ENCODE peak calls at places on chromosome 9, in seven cellular contexts. W, D, C, X, I, E and H are unnamed samples.

GRCh38 chr9:17802249-17802857 is 223.5 kb downstream of the SH3GL2 start:
- DNase-seq in W (no peak), D (peak), C (peak), X (no peak), I (no peak), E (no peak), H (peak)

GRCh38 chr9:138100711-138101349 is 223.2 kb downstream of the CACNA1B start:
- DNase-seq in W (no peak), D (no peak), C (peak), X (no peak), I (peak), E (no peak), H (no peak)

GRCh38 chr9:124216474-124217176 is 41.1 kb upstream of the NEK6 start:
- DNase-seq in W (peak), D (no peak), C (peak), X (no peak), I (no peak), E (no peak), H (no peak)

GRCh38 chr9:98404157-98404695 is 148.8 kb upstream of the TBC1D2 start:
- DNase-seq in W (no peak), D (no peak), C (no peak), X (no peak), I (no peak), E (no peak), H (no peak)

GRCh38 chr9:17725399-17726010 is 146.6 kb downstream of the SH3GL2 start:
- DNase-seq in W (no peak), D (no peak), C (no peak), X (no peak), I (no peak), E (no peak), H (no peak)

GRCh38 chr9:29416204-29416603 is 1842.9 kb upstream of the C9orf72 start:
- DNase-seq in W (no peak), D (no peak), C (no peak), X (no peak), I (no peak), E (no peak), H (no peak)

GRCh38 chr9:137269231-137269772 is 8.2 kb upstream of the TOR4A start:
- DNase-seq in W (peak), D (peak), C (no peak), X (no peak), I (no peak), E (no peak), H (peak)

GRCh38 chr9:104810421-104811339 is 46.8 kb downstream of the NIPSNAP3B start:
- DNase-seq in W (peak), D (peak), C (no peak), X (no peak), I (no peak), E (no peak), H (no peak)

GRCh38 chr9:96587295-96587694 is 32.3 kb downstream of the CDC14B start:
- DNase-seq in W (no peak), D (no peak), C (no peak), X (no peak), I (no peak), E (no peak), H (no peak)
- H3K4me3 ChIP-seq in W (no peak), D (no peak), C (no peak), X (no peak), I (no peak), E (no peak), H (no peak)

DNA sequence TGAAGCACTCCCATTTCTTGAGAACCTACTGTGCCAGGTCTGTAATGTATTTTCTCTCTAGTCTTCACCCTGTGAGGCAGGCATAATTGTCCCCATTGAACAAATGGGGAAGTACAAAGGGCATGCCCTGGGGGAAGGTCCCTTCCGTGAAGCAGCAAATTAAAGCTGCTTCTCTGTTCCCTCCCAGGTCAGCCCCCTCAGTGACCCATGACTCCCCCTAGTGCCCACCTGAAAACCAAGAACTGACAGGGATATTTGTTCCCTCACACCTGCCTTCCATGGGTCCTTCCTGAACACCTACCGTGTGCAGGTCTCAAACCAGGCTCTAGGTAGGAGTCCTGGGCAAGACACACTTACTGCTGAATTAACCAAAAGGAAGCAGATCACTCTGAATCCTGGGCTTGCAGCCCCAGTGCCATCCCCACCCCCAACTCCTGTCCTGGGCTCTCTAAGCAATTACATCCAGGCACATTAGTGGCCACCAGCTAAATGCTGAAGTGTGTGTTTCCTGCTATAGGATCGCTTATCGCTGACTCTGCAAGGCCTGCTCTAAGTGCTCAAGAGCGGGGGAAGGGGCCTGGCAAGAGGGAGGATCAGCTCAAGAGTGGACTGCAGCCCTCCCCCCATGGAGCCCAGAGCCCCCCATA is 254.8 kb downstream of the CDK5RAP2 start:
- DNase-seq in W (no peak), D (no peak), C (peak), X (peak), I (no peak), E (no peak), H (no peak)
- TF ChIP-seq CTCF in W (no peak), D (no peak), C (peak), X (no peak), I (no peak), E (no peak), H (no peak)

GRCh38 chr9:77975023-77975422 is 56.6 kb downstream of the GNAQ start:
- DNase-seq in W (no peak), D (no peak), C (no peak), X (no peak), I (no peak), E (no peak), H (no peak)

GRCh38 chr9:77980622-77981021 is 51.0 kb downstream of the GNAQ start:
- DNase-seq in W (no peak), D (peak), C (no peak), X (no peak), I (no peak), E (no peak), H (no peak)

GRCh38 chr9:77978086-77978781 is 53.4 kb downstream of the GNAQ start:
- DNase-seq in W (no peak), D (no peak), C (peak), X (no peak), I (no peak), E (no peak), H (no peak)

GRCh38 chr9:77974414-77974813 is 57.2 kb downstream of the GNAQ start:
- DNase-seq in W (no peak), D (no peak), C (no peak), X (no peak), I (no peak), E (no peak), H (no peak)

DNA sequence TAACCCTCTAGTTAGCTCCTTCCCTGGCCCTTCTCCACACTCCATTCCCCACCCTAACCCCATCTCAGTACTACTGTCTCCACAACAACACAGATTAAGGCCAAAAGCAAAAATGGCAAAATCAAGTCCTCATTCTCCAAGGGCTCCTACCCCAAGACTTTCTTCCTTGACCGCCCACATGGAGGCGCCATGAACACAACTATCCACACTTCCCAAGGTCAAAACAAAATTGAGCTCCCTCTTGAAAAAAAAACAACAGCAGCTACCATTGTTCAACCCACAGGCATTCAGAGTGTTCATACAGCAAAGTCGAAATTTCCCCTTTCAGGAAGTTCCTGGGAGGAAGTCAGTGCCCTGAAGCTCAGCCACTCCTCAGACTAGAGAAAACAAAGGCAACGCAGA is 54.4 kb downstream of the GNAQ start:
- DNase-seq in W (peak), D (peak), C (peak), X (peak), I (no peak), E (peak), H (no peak)
- H3K4me3 ChIP-seq in W (no peak), D (no peak), C (no peak), X (no peak), I (no peak), E (no peak), H (no peak)

DNA sequence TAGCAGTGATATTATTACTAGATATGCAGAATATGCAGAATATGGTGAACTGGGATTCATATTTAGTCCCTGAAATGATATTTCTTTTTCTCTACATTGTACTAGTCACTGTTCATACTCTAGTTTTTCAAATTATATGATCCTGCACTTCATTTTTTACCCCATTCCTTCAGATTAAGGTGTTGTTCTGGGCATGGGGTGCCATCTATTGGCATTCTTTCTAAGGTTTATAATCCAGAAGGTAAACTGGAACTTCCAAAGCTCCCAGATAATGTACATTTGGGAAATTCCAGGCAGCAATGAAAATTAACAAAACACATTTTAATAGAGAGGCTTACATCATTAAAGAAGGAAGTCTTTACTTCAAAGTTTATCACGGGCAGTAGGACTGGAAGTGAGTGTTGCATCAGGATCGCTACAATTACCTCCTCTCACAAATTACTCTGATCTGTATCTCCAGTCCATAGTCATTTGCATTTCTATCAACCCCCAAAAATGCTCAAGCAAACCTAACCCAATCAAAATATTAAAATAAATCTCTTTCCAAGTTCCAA is 12.5 kb downstream of the RFX3 start:
- DNase-seq in W (no peak), D (no peak), C (peak), X (no peak), I (no peak), E (no peak), H (no peak)
- TF ChIP-seq CTCF in W (no peak), D (peak), C (no peak), X (no peak), I (no peak), E (no peak), H (no peak)

GRCh38 chr9:70045452-70045851 is 1.8 kb downstream of the MAMDC2 start:
- DNase-seq in W (no peak), D (no peak), C (no peak), X (no peak), I (no peak), E (no peak), H (no peak)

GRCh38 chr9:70049236-70049635 is 5.6 kb downstream of the MAMDC2 start:
- DNase-seq in W (peak), D (peak), C (no peak), X (no peak), I (peak), E (no peak), H (no peak)

GRCh38 chr9:70044450-70045307 is 1.0 kb downstream of the MAMDC2 start:
- DNase-seq in W (no peak), D (peak), C (no peak), X (peak), I (no peak), E (no peak), H (no peak)

GRCh38 chr9:70043689-70044449 is at the start of gene MAMDC2:
- DNase-seq in W (peak), D (peak), C (no peak), X (peak), I (peak), E (no peak), H (no peak)

GRCh38 chr9:70046274-70047070 is 2.8 kb downstream of the MAMDC2 start:
- DNase-seq in W (no peak), D (peak), C (no peak), X (no peak), I (no peak), E (no peak), H (no peak)
- H3K4me3 ChIP-seq in W (no peak), D (no peak), C (no peak), X (no peak), I (peak), E (no peak), H (no peak)

GRCh38 chr9:80285325-80285724 is 713.6 kb downstream of the TLE4 start:
- DNase-seq in W (no peak), D (peak), C (peak), X (peak), I (no peak), E (no peak), H (no peak)
- TF ChIP-seq CTCF in W (peak), D (peak), C (no peak), X (peak), I (no peak), E (no peak), H (no peak)

GRCh38 chr9:129597355-129598088 is 23.4 kb downstream of the C9orf50 start:
- DNase-seq in W (peak), D (peak), C (no peak), X (peak), I (no peak), E (peak), H (no peak)
- H3K4me3 ChIP-seq in W (peak), D (peak), C (no peak), X (peak), I (peak), E (peak), H (peak)

GRCh38 chr9:35162605-35163315 is 951 bp downstream of the UNC13B start:
- DNase-seq in W (no peak), D (no peak), C (no peak), X (no peak), I (no peak), E (no peak), H (no peak)

GRCh38 chr9:35158501-35159280 is 3.1 kb upstream of the UNC13B start:
- DNase-seq in W (no peak), D (no peak), C (no peak), X (no peak), I (no peak), E (no peak), H (no peak)

GRCh38 chr9:35163413-35163812 is 1.6 kb downstream of the UNC13B start:
- DNase-seq in W (no peak), D (no peak), C (no peak), X (no peak), I (no peak), E (no peak), H (no peak)

GRCh38 chr9:35164711-35165110 is 2.9 kb downstream of the UNC13B start:
- DNase-seq in W (no peak), D (peak), C (peak), X (no peak), I (no peak), E (no peak), H (no peak)

GRCh38 chr9:35161713-35162604 is at the start of gene UNC13B:
- DNase-seq in W (peak), D (peak), C (peak), X (peak), I (peak), E (peak), H (peak)
- TF ChIP-seq CTCF in W (peak), D (peak), C (no peak), X (peak), I (no peak), E (no peak), H (no peak)

DNA sequence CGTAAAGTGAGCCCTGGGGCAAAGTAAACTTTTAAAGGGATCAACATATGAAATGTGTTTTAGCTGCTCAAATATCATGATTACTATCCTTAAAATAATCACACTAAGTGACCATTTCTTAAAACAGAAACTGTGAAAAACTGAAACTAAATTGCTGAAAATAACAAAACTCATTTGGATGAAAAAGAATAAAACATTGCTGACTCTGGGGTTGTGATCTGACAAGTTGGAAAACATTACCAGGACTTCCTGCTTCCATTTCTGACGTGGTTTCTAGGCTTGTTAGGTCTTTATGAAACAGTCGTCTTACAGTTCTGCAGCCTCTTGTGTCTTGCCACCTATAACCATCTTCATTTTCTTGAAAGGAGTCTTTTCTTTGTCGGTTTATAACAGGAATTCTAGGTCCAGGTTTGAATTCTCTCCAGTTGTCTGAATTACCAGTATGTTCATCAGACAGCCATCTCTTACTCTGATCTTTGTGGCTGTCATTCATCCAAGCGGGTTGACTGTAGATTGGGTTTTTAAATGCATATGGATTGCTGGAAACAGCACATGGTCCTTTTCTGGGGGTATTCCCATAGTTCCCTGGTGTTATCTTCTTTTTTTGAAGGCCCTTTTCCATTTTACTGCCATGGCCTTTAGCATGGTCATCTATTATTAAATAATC is 1.6 kb downstream of the TUT7 start:
- DNase-seq in W (no peak), D (peak), C (peak), X (no peak), I (no peak), E (no peak), H (no peak)
- H3K4me3 ChIP-seq in W (no peak), D (peak), C (peak), X (peak), I (peak), E (peak), H (peak)